ENCODE peak calls at places on chromosome X, in seven cellular contexts. V is AG09319, W is SK-N-SH, U is brain microvascular endothelial cell, R is foreskin fibroblast, I is tibial artery, E is HCT116. O is an unnamed sample.

GRCh38 chrX:487836-488235 is 101.1 kb upstream of the PPP2R3B start:
- DNase-seq in V (no peak), W (no peak), U (no peak), R (no peak), I (no peak), E (no peak), O (no peak)

GRCh38 chrX:116436358-116436816 is at the start of gene SLC6A14:
- DNase-seq in V (no peak), W (no peak), U (no peak), R (no peak), I (no peak), E (no peak), O (no peak)

GRCh38 chrX:138723301-138723700 is 11.8 kb upstream of the FGF13 start:
- DNase-seq in V (no peak), W (no peak), U (no peak), R (no peak), I (no peak), E (no peak), O (no peak)

GRCh38 chrX:11273544-11273943 is 19.7 kb upstream of the AMELX start:
- DNase-seq in V (no peak), W (no peak), U (no peak), R (peak; percentile 34), I (no peak), E (no peak), O (peak; percentile 19)

GRCh38 chrX:24169211-24169610 is 19.7 kb downstream of the ZFX start:
- DNase-seq in V (no peak), W (no peak), U (no peak), R (no peak), I (no peak), E (no peak), O (no peak)

GRCh38 chrX:139201924-139202323 is 328.6 kb upstream of the F9 start:
- DNase-seq in V (no peak), W (no peak), U (no peak), R (no peak), I (no peak), E (no peak), O (no peak)

GRCh38 chrX:43481601-43482000 is 174.5 kb upstream of the MAOA start:
- DNase-seq in V (no peak), W (no peak), U (no peak), R (no peak), I (no peak), E (no peak), O (no peak)

GRCh38 chrX:125236955-125237354 is 82.7 kb upstream of the TEX13C start:
- DNase-seq in V (no peak), W (no peak), U (no peak), R (no peak), I (no peak), E (no peak), O (no peak)

GRCh38 chrX:105462191-105462590 is 241.7 kb upstream of the TEX13A start:
- DNase-seq in V (no peak), W (no peak), U (no peak), R (no peak), I (no peak), E (no peak), O (no peak)

GRCh38 chrX:74009041-74009440 is 294.9 kb upstream of the ZCCHC13 start:
- DNase-seq in V (no peak), W (no peak), U (no peak), R (no peak), I (no peak), E (no peak), O (no peak)

GRCh38 chrX:11365426-11365825 is 72.2 kb downstream of the AMELX start:
- DNase-seq in V (no peak), W (no peak), U (no peak), R (no peak), I (no peak), E (no peak), O (no peak)

GRCh38 chrX:153519569-153520285 is 2.3 kb downstream of the ATP2B3 start:
- DNase-seq in V (no peak), W (no peak), U (peak; percentile 39), R (peak; percentile 28), I (no peak), E (no peak), O (no peak)

GRCh38 chrX:74133156-74133796 is 170.7 kb upstream of the ZCCHC13 start:
- DNase-seq in V (peak; percentile 39), W (peak; percentile 63), U (peak; percentile 60), R (peak; percentile 28), I (no peak), E (peak; percentile 10), O (no peak)

GRCh38 chrX:70168238-70169188 is 8.8 kb upstream of the DGAT2L6 start:
- DNase-seq in V (peak; percentile 8), W (no peak), U (peak; percentile 55), R (peak; percentile 61), I (no peak), E (peak; percentile 3), O (no peak)

GRCh38 chrX:149010026-149010898 is 494.8 kb downstream of the IDS start:
- DNase-seq in V (no peak), W (no peak), U (no peak), R (no peak), I (no peak), E (no peak), O (no peak)

GRCh38 chrX:9683350-9683749 is 82.3 kb downstream of the GPR143 start:
- DNase-seq in V (no peak), W (no peak), U (no peak), R (no peak), I (no peak), E (no peak), O (no peak)

GRCh38 chrX:9681011-9681410 is 84.6 kb downstream of the GPR143 start:
- DNase-seq in V (no peak), W (no peak), U (no peak), R (no peak), I (no peak), E (no peak), O (no peak)

GRCh38 chrX:9682861-9683260 is 82.8 kb downstream of the GPR143 start:
- DNase-seq in V (no peak), W (no peak), U (no peak), R (no peak), I (no peak), E (no peak), O (no peak)

GRCh38 chrX:9681422-9681821 is 84.2 kb downstream of the GPR143 start:
- DNase-seq in V (no peak), W (no peak), U (peak; percentile 18), R (no peak), I (no peak), E (no peak), O (no peak)

DNA sequence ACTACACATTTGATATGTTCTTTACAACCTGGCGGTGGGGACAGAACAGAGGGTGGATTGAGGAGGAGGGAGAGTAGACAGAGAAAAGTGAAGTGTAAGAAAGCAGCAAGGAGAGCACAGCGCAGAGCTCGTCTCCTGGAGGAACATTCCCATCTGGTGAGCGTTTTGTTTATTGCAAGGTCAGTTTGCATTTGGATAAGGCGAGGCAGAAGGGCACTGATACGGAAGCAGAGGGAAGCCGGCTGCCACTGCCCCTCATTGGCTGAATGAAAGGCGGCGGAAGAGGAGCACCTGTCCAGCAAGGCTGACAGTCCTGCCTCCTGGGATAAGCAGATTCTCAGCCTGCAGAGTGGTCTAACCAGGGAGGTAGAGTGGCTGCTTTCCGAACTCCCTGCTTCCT is 83.2 kb downstream of the GPR143 start:
- DNase-seq in V (no peak), W (no peak), U (no peak), R (no peak), I (no peak), E (no peak), O (no peak)
- TF ChIP-seq CTCF in V (peak; percentile 17), W (peak; percentile 19), U (peak; percentile 26), R (no peak), I (peak; percentile 7), E (no peak), O (peak; percentile 16)

DNA sequence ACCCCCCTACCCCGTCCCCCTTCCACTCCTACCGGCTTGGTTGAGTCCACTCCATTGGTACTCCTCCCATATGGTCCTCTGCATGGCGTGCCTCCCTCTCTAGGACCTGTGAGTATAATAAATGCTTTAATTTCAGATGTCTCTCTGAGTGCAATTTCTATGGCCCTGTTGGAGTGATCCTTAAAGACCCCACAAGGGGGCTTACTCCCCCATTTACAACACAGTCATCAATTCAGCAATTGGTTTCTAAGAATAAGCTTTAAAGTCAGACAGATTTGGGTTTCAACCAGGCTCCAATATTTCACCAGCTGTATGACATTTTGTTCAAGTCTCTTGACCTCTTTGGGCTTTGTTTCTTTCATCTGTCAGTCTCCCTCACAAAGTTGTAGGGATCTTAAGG is 38.7 kb downstream of the TFDP3 start:
- DNase-seq in V (no peak), W (no peak), U (no peak), R (no peak), I (no peak), E (no peak), O (no peak)
- TF ChIP-seq CTCF in V (no peak), W (no peak), U (no peak), R (no peak), I (no peak), E (no peak), O (no peak)

GRCh38 chrX:85051627-85052026 is 48.0 kb downstream of the APOOL start:
- DNase-seq in V (no peak), W (no peak), U (no peak), R (no peak), I (no peak), E (no peak), O (no peak)

GRCh38 chrX:85052207-85052606 is 48.5 kb downstream of the APOOL start:
- DNase-seq in V (no peak), W (no peak), U (peak; percentile 7), R (no peak), I (no peak), E (no peak), O (no peak)

DNA sequence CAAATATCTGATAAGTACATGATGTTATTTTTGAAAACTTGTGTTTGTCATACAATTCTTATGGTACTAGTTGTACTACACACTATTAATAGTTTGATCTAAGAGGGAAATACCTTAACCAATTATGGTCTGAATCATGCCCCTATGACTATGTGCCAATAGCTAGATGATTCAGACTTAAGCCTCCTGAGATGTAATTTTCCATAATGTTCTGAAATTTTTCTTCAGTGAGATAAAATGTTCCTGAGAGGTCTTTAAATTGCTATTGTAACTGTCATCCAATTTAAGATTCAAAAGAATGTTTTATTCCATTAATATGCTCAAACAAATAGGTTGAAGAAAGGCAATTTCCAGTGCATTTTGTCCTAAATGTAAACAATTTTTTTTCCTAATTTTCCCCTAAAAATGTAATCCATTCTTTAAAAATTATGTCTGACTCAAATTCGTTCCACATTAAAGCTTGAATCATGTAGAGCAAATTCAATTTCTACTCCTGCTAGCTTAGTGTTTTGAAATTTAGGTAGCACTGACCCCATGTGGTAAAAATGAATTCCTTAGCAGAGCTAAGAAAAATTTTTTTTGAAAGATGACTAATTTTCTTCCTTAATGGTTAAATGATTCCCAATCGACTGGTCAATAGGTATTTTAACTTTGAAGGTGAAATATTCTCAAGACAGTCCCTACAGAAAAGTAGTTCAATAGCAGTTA is 49.1 kb downstream of the APOOL start:
- DNase-seq in V (peak; percentile 19), W (no peak), U (peak; percentile 14), R (peak; percentile 53), I (no peak), E (peak; percentile 15), O (peak; percentile 45)
- TF ChIP-seq CTCF in V (peak; percentile 30), W (peak; percentile 68), U (no peak), R (no peak), I (peak; percentile 25), E (no peak), O (peak; percentile 23)

DNA sequence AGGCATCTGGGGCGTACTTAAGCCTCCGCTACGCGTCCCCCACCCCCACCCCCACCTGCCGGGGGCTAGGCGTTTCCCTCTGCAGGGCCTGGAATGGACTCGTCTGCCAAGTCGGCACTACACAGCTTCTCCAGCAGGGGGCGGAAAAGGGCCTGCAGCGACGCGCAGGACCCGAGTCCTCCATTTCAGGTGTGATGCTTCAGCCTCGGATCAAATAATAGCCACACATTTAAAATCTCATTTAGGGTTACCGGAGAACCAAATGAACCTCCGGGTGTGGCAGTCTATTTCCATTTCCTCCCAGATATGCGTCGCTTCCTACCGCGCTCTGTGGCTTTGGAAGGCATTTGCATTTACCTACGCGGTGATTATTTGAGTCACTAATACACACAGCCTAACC is 2.9 kb downstream of the PAK3 start:
- DNase-seq in V (no peak), W (peak; percentile 68), U (no peak), R (no peak), I (peak; percentile 65), E (peak; percentile 29), O (no peak)
- TF ChIP-seq CTCF in V (peak; percentile 64), W (peak; percentile 76), U (peak; percentile 80), R (peak; percentile 34), I (peak; percentile 52), E (peak; percentile 73), O (peak; percentile 55)